ENCODE peak calls at places on chromosomes 4 and X, in four cellular contexts. J, V, W and Y are unnamed samples.

GRCh38 chr4:11471613-11472012 is 42.9 kb upstream of the HS3ST1 start:
- DNase-seq in J (no peak), V (no peak), W (peak), Y (no peak)

GRCh38 chr4:54255881-54256280 is 26.8 kb downstream of the PDGFRA start:
- DNase-seq in J (no peak), V (no peak), W (no peak), Y (no peak)

GRCh38 chr4:102423375-102423774 is 77.8 kb upstream of the NFKB1 start:
- DNase-seq in J (no peak), V (no peak), W (no peak), Y (no peak)

GRCh38 chr4:139808381-139809206 is 143.0 kb downstream of the MGST2 start:
- DNase-seq in J (no peak), V (peak), W (no peak), Y (no peak)

GRCh38 chrX:39527045-39527444 is 570.7 kb downstream of the BCOR start:
- DNase-seq in J (peak), V (no peak), W (no peak), Y (no peak)

GRCh38 chr4:2591189-2591588 is 54.7 kb downstream of the FAM193A start:
- DNase-seq in J (peak), V (no peak), W (no peak), Y (peak)

GRCh38 chrX:130071611-130072349 is 38.5 kb downstream of the ELF4 start:
- DNase-seq in J (no peak), V (no peak), W (no peak), Y (no peak)

GRCh38 chr4:114396808-114397207 is 201.8 kb upstream of the UGT8 start:
- DNase-seq in J (no peak), V (no peak), W (no peak), Y (no peak)

GRCh38 chrX:75892749-75893148 is 107.7 kb upstream of the MAGEE2 start:
- DNase-seq in J (no peak), V (no peak), W (no peak), Y (no peak)

GRCh38 chr4:40956726-40957255 is 207.0 kb downstream of the NSUN7 start:
- DNase-seq in J (no peak), V (no peak), W (no peak), Y (no peak)

GRCh38 chr4:7224001-7224400 is 31.7 kb downstream of the SORCS2 start:
- DNase-seq in J (peak), V (no peak), W (no peak), Y (no peak)

GRCh38 chr4:99405433-99406115 is 29.6 kb downstream of the ADH7 start:
- DNase-seq in J (peak), V (peak), W (peak), Y (no peak)

GRCh38 chr4:129062580-129062979 is 30.8 kb downstream of the SCLT1 start:
- DNase-seq in J (no peak), V (no peak), W (no peak), Y (no peak)

GRCh38 chrX:21612154-21612553 is 46.0 kb downstream of the KLHL34 start:
- DNase-seq in J (no peak), V (no peak), W (no peak), Y (no peak)

GRCh38 chr4:58953575-58953974 is 1843.4 kb upstream of the IGFBP7 start:
- DNase-seq in J (no peak), V (no peak), W (no peak), Y (no peak)

GRCh38 chr4:7210818-7211217 is 18.5 kb downstream of the SORCS2 start:
- DNase-seq in J (no peak), V (no peak), W (no peak), Y (no peak)

GRCh38 chr4:145299380-145300076 is 119.1 kb upstream of the OTUD4 start:
- DNase-seq in J (no peak), V (no peak), W (no peak), Y (no peak)

GRCh38 chrX:11557120-11557519 is 108.6 kb downstream of the ARHGAP6 start:
- DNase-seq in J (no peak), V (no peak), W (no peak), Y (no peak)

GRCh38 chrX:123184199-123184857 is at the start of gene GRIA3:
- DNase-seq in J (peak), V (no peak), W (no peak), Y (no peak)

GRCh38 chr4:171880136-171880535 is 66.9 kb downstream of the GALNTL6 start:
- DNase-seq in J (no peak), V (no peak), W (no peak), Y (no peak)

GRCh38 chrX:30312858-30313257 is 3.7 kb upstream of the NR0B1 start:
- DNase-seq in J (no peak), V (no peak), W (no peak), Y (no peak)